ENCODE peak calls at places on chromosomes 13 and 19, in five cellular contexts. N is GM23338; E is AG20443; A is CD4-positive, alpha-beta memory T cell; T is progenitor cell of endocrine pancreas. V is an unnamed sample.

GRCh38 chr13:27341616-27342015 is 71.0 kb downstream of the RASL11A start:
- DNase-seq in A (no peak), N (peak), T (no peak), E (no peak), V (no peak)

GRCh38 chr19:38849746-38850230 is at the start of gene HNRNPL:
- DNase-seq in A (no peak), T (peak), E (peak), N (no peak), V (no peak)

GRCh38 chr13:51793570-51794273 is 10.2 kb downstream of the DHRS12 start:
- DNase-seq in T (no peak), E (peak), A (no peak), N (no peak), V (no peak)

GRCh38 chr13:36352350-36352749 is 6.2 kb upstream of the SPART start:
- DNase-seq in A (no peak), T (no peak), N (no peak), E (peak), V (no peak)

GRCh38 chr19:46963093-46963734 is 56.4 kb upstream of the NPAS1 start:
- DNase-seq in E (peak), A (no peak), T (no peak), N (no peak), V (no peak)

GRCh38 chr13:100887729-100888151 is 213.1 kb upstream of the TMTC4 start:
- DNase-seq in A (no peak), E (peak), N (no peak), T (no peak), V (no peak)

GRCh38 chr19:46659151-46660007 is 1.6 kb downstream of the DACT3 start:
- DNase-seq in E (peak), N (peak), A (no peak), T (no peak), V (no peak)

GRCh38 chr19:416416-416815 is 7.5 kb upstream of the C2CD4C start:
- DNase-seq in E (no peak), N (no peak), T (no peak), A (no peak), V (no peak)

GRCh38 chr13:99892189-99892588 is 79.4 kb downstream of the ZIC5 start:
- DNase-seq in E (no peak), T (no peak), A (no peak), N (peak), V (no peak)

GRCh38 chr19:42563352-42564210 is 31.1 kb downstream of the CEACAM8 start:
- DNase-seq in A (no peak), E (peak), T (no peak), N (peak), V (no peak)

GRCh38 chr19:15675560-15675959 is 2.7 kb downstream of the CYP4F12 start:
- DNase-seq in E (no peak), A (no peak), T (no peak), N (no peak), V (peak)

GRCh38 chr19:43700368-43701015 is 15.4 kb upstream of the IRGC start:
- DNase-seq in N (no peak), E (peak), A (no peak), T (no peak), V (no peak)

GRCh38 chr13:27334774-27335490 is 64.3 kb downstream of the RASL11A start:
- DNase-seq in T (no peak), A (no peak), N (no peak), E (no peak), V (no peak)

GRCh38 chr13:110319774-110320509 is 12.9 kb downstream of the COL4A2 start:
- DNase-seq in E (peak), A (no peak), T (no peak), N (no peak), V (no peak)

GRCh38 chr19:43439183-43440063 is 24.7 kb downstream of the TEX101 start:
- DNase-seq in N (no peak), T (no peak), A (peak), E (peak), V (peak)

GRCh38 chr13:96532804-96533203 is 442.9 kb downstream of the HS6ST3 start:
- DNase-seq in A (no peak), E (no peak), N (no peak), T (no peak), V (no peak)

GRCh38 chr13:75357576-75358295 is 124.2 kb downstream of the TBC1D4 start:
- DNase-seq in E (peak), N (peak), A (peak), T (no peak), V (peak)

GRCh38 chr13:110746443-110746842 is 32.9 kb downstream of the ING1 start:
- DNase-seq in N (no peak), A (no peak), E (no peak), T (no peak), V (no peak)

GRCh38 chr19:29098091-29098490 is 114.9 kb downstream of the UQCRFS1 start:
- DNase-seq in N (no peak), T (no peak), E (no peak), A (no peak), V (no peak)

GRCh38 chr19:51807111-51807701 is 12.2 kb downstream of the FPR3 start:
- DNase-seq in N (peak), T (no peak), E (no peak), A (no peak), V (no peak)

GRCh38 chr13:46179576-46180368 is 2.2 kb downstream of the LCP1 start:
- DNase-seq in N (no peak), E (no peak), T (no peak), A (peak), V (peak)

GRCh38 chr19:4326837-4327251 is 11.8 kb downstream of the STAP2 start:
- DNase-seq in A (no peak), N (peak), T (no peak), E (no peak), V (no peak)

GRCh38 chr13:108322206-108322824 is 52.8 kb downstream of the TNFSF13B start:
- DNase-seq in E (peak), A (peak), T (no peak), N (peak), V (peak)

GRCh38 chr19:40614595-40615411 is 13.6 kb downstream of the LTBP4 start:
- DNase-seq in A (peak), N (peak), T (no peak), E (peak), V (no peak)

GRCh38 chr19:42003506-42004294 is 9.7 kb upstream of the ATP1A3 start:
- DNase-seq in N (no peak), E (no peak), A (no peak), T (no peak), V (no peak)

GRCh38 chr19:13978306-13978705 is 26.0 kb downstream of the DCAF15 start:
- DNase-seq in A (no peak), T (peak), N (peak), E (peak), V (no peak)

GRCh38 chr13:20387441-20387971 is 138.2 kb downstream of the CRYL1 start:
- DNase-seq in N (no peak), T (no peak), E (no peak), A (no peak), V (no peak)

GRCh38 chr19:28495046-28495445 is 717.9 kb downstream of the UQCRFS1 start:
- DNase-seq in A (no peak), T (no peak), E (no peak), N (no peak), V (no peak)

GRCh38 chr19:467554-467953 is 6.7 kb upstream of the SHC2 start:
- DNase-seq in A (no peak), T (no peak), N (no peak), E (no peak), V (no peak)

GRCh38 chr19:677601-678380 is 1.6 kb downstream of the FSTL3 start:
- DNase-seq in T (no peak), A (no peak), N (no peak), E (no peak), V (no peak)

GRCh38 chr13:111143875-111144540 is 28.9 kb downstream of the ARHGEF7 start:
- DNase-seq in N (no peak), T (no peak), A (no peak), E (no peak), V (no peak)

GRCh38 chr19:30864460-30865215 is 484.6 kb downstream of the TSHZ3 start:
- DNase-seq in E (no peak), T (no peak), N (no peak), A (no peak), V (no peak)

GRCh38 chr13:40992678-40993077 is 26.4 kb downstream of the ELF1 start:
- DNase-seq in A (no peak), E (no peak), T (no peak), N (no peak), V (no peak)

GRCh38 chr19:18249834-18250233 is 23.6 kb upstream of the PDE4C start:
- DNase-seq in N (no peak), E (no peak), A (no peak), T (no peak), V (no peak)

GRCh38 chr13:79779061-79779460 is 298.1 kb downstream of the NDFIP2 start:
- DNase-seq in N (no peak), E (no peak), A (no peak), T (no peak), V (no peak)